ENCODE peak calls at places on chromosomes 6 and 20, in six cellular contexts. V, F, C, X, Y and M are unnamed samples.

GRCh38 chr6:159973951-159974350 is 5.1 kb downstream of the IGF2R start:
- DNase-seq in C (no peak), V (no peak), F (peak; percentile 79), Y (peak; percentile 66), X (no peak), M (no peak)

GRCh38 chr6:35552285-35552917 is 39.7 kb upstream of the TULP1 start:
- DNase-seq in Y (peak; percentile 36), V (no peak), C (peak; percentile 39), X (peak; percentile 27), F (peak; percentile 70), M (no peak)

GRCh38 chr6:136341367-136341766 is 51.7 kb upstream of the BCLAF1 start:
- DNase-seq in F (no peak), V (no peak), X (no peak), C (no peak), Y (no peak), M (no peak)

GRCh38 chr20:22232923-22233322 is 351.4 kb downstream of the FOXA2 start:
- DNase-seq in V (no peak), X (no peak), F (no peak), C (no peak), Y (no peak), M (no peak)

GRCh38 chr6:129084406-129084805 is 201.5 kb downstream of the LAMA2 start:
- DNase-seq in Y (no peak), X (no peak), V (no peak), C (no peak), F (no peak), M (no peak)

GRCh38 chr6:170444811-170445211 is 108.3 kb downstream of the PSMB1 start:
- DNase-seq in V (no peak), F (no peak), Y (no peak), X (no peak), C (no peak), M (no peak)

GRCh38 chr6:44006872-44007303 is 120.4 kb downstream of the MRPL14 start:
- DNase-seq in V (no peak), C (no peak), F (no peak), X (no peak), Y (no peak), M (no peak)

GRCh38 chr6:19822134-19822533 is 15.0 kb upstream of the ID4 start:
- DNase-seq in F (no peak), C (no peak), V (no peak), X (no peak), Y (no peak), M (no peak)

GRCh38 chr6:34536251-34536958 is 19.7 kb downstream of the SPDEF start:
- DNase-seq in X (no peak), C (no peak), V (no peak), Y (no peak), F (no peak), M (no peak)

GRCh38 chr6:25692472-25692871 is 40.5 kb downstream of the SCGN start:
- DNase-seq in V (no peak), C (no peak), Y (no peak), X (no peak), F (no peak), M (no peak)

GRCh38 chr6:87244380-87244779 is 78.0 kb upstream of the SMIM8 start:
- DNase-seq in Y (peak; percentile 7), F (no peak), X (no peak), C (no peak), V (no peak), M (no peak)

GRCh38 chr6:51559059-51559458 is 528.4 kb downstream of the PKHD1 start:
- DNase-seq in F (no peak), V (no peak), Y (no peak), X (no peak), C (no peak), M (no peak)

GRCh38 chr6:136035378-136036070 is 184.0 kb downstream of the PDE7B start:
- DNase-seq in Y (peak; percentile 92), X (no peak), V (no peak), C (no peak), F (peak; percentile 89), M (no peak)

GRCh38 chr6:142155895-142156757 is 9.1 kb downstream of the VTA1 start:
- DNase-seq in F (peak; percentile 61), C (no peak), X (no peak), Y (peak; percentile 51), V (no peak), M (no peak)

GRCh38 chr6:27214126-27214601 is 33.3 kb upstream of the PRSS16 start:
- DNase-seq in C (no peak), Y (no peak), F (peak; percentile 32), V (no peak), X (no peak), M (no peak)

GRCh38 chr6:26363882-26364825 is 844 bp upstream of the BTN3A2 start:
- DNase-seq in V (peak; percentile 62), C (no peak), X (no peak), Y (peak; percentile 26), F (peak; percentile 29), M (no peak)

GRCh38 chr20:53739799-53740785 is 146.5 kb upstream of the ZNF217 start:
- DNase-seq in Y (no peak), V (no peak), X (no peak), C (no peak), F (peak; percentile 39), M (no peak)

GRCh38 chr6:100271625-100272024 is 193.1 kb downstream of the SIM1 start:
- DNase-seq in Y (no peak), C (no peak), F (no peak), V (no peak), X (no peak), M (no peak)

GRCh38 chr6:18062733-18063132 is 59.7 kb downstream of the NHLRC1 start:
- DNase-seq in X (no peak), V (no peak), Y (no peak), C (no peak), F (no peak), M (no peak)

GRCh38 chr6:13336553-13336952 is 8.2 kb upstream of the TBC1D7 start:
- DNase-seq in Y (peak; percentile 96), F (peak; percentile 89), C (peak; percentile 79), X (peak; percentile 69), V (peak; percentile 93), M (peak; percentile 47)

GRCh38 chr6:11092654-11093053 is 980 bp upstream of the SMIM13 start:
- DNase-seq in V (no peak), Y (no peak), C (no peak), F (no peak), X (no peak), M (no peak)

GRCh38 chr6:15751721-15752350 is 89.0 kb upstream of the DTNBP1 start:
- DNase-seq in X (no peak), Y (no peak), F (no peak), V (no peak), C (no peak), M (no peak)

GRCh38 chr20:50213531-50214106 is 23.0 kb downstream of the CEBPB start:
- DNase-seq in F (no peak), Y (no peak), X (no peak), V (no peak), C (no peak), M (no peak)

GRCh38 chr20:51800132-51800721 is 2.1 kb downstream of the SALL4 start:
- DNase-seq in F (peak; percentile 17), X (peak; percentile 83), Y (peak; percentile 23), V (peak; percentile 87), C (peak; percentile 57), M (peak; percentile 85)

GRCh38 chr20:48850257-48850656 is 22.5 kb upstream of the PREX1 start:
- DNase-seq in X (no peak), C (no peak), Y (no peak), V (no peak), F (no peak), M (no peak)

GRCh38 chr20:48849779-48850178 is 22.0 kb upstream of the PREX1 start:
- DNase-seq in F (no peak), Y (no peak), V (no peak), C (no peak), X (no peak), M (no peak)

GRCh38 chr20:48851579-48851978 is 23.8 kb upstream of the PREX1 start:
- DNase-seq in C (no peak), X (no peak), F (no peak), Y (no peak), V (no peak), M (no peak)

GRCh38 chr20:48850681-48851299 is 23.0 kb upstream of the PREX1 start:
- DNase-seq in C (no peak), X (no peak), F (no peak), Y (no peak), V (no peak), M (no peak)

GRCh38 chr20:48852609-48853008 is 24.8 kb upstream of the PREX1 start:
- DNase-seq in C (no peak), V (no peak), F (no peak), Y (no peak), X (no peak), M (no peak)
- TF ChIP-seq CTCF in C (no peak), V (no peak), F (no peak), Y (no peak), X (no peak), M (no peak)

DNA sequence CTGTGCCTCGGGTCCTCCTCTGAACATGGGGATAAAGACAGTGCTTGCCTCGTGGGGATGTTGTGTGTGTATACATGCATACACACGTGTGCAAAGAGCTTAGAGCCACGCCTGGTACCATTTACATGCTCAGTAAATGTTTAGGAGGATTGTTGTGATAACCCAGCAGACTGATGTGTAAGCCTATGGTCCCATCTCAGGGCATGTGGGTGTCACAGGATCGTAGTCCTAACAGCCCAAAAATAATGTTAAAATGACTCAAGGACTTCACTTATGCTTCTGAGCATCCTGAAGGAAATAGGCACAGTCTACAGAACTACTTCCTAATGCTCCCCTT is 12.4 kb upstream of the BPI start:
- DNase-seq in F (no peak), C (no peak), X (no peak), V (no peak), Y (no peak), M (no peak)
- TF ChIP-seq CTCF in F (no peak), C (no peak), X (no peak), V (no peak), Y (no peak), M (no peak)

DNA sequence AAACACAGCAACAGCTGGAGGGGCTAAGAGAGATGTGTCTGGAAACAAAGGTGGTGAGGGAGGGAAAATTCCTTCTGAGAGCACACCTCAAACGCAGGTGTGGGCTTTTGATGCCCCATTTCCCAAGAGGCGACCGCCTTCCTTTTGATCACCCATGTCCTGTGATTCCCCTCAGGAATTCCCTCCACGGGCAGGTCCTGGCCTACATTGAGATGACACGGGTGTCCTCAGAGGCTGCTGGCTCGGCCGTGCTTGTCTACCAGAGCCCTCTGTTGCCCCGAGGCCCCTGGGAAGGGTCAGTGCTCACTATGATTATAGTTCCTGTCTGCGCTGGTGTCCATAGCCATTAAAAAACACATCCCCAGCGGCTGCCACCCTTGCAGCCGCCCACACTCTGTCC is 242.6 kb downstream of the TFAP2C start:
- DNase-seq in F (no peak), Y (no peak), V (no peak), C (no peak), X (no peak), M (no peak)
- TF ChIP-seq CTCF in F (no peak), Y (no peak), V (no peak), C (no peak), X (no peak), M (no peak)

GRCh38 chr6:50030777-50031562 is 9.2 kb upstream of the DEFB110 start:
- DNase-seq in V (peak; percentile 17), Y (no peak), C (no peak), F (no peak), X (peak; percentile 10), M (no peak)
- TF ChIP-seq CTCF in V (no peak), Y (no peak), C (no peak), F (no peak), X (no peak), M (peak; percentile 54)

DNA sequence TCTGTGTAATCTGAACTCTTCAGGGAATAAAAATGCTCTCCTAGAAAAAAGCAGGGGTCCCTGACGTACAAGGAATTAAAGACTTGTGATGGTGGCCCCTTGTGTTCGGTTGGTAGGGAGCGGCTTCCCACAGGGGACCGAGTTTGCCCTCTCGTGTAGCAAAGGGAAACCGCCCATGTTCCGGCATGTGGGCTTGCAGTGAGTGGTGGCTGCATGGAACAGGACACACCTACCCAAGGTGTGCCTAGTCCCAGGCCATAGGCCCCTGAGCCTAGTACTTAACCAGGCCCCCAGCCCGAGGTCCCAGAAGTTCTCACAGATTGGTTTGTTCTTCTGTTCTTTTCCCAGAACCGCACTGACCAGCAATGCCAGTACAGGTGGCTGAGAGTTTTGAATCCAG is 15.5 kb downstream of the MYBL2 start:
- DNase-seq in C (no peak), X (no peak), F (no peak), V (no peak), Y (no peak), M (no peak)
- TF ChIP-seq CTCF in C (no peak), X (no peak), F (no peak), V (no peak), Y (no peak), M (no peak)